ENCODE peak calls at places on chromosomes 2 and 18, in five cellular contexts. H is erythroblast, V is uterus, F is esophagus squamous epithelium, S is ovary. K is an unnamed sample.

GRCh38 chr18:51833850-51834249 is 506.1 kb upstream of the DCC start:
- DNase-seq in H (no peak), V (no peak), F (no peak), S (no peak), K (no peak)

GRCh38 chr2:228039752-228040534 is 141.5 kb downstream of the SPHKAP start:
- DNase-seq in H (peak), V (no peak), F (no peak), S (no peak), K (peak)

GRCh38 chr2:81412681-81413080 is 1108.1 kb upstream of the LRRTM1 start:
- DNase-seq in H (no peak), V (no peak), F (no peak), S (no peak), K (no peak)

GRCh38 chr2:6421094-6421493 is 444.6 kb downstream of the CMPK2 start:
- DNase-seq in H (no peak), V (no peak), F (no peak), S (no peak), K (no peak)

GRCh38 chr2:3462493-3463104 is 56.7 kb downstream of the ADI1 start:
- DNase-seq in H (peak), V (no peak), F (no peak), S (no peak), K (no peak)

GRCh38 chr2:60759654-60760053 is 3.6 kb downstream of the PAPOLG start:
- DNase-seq in H (no peak), V (no peak), F (no peak), S (no peak), K (no peak)

GRCh38 chr2:238974510-238975166 is 126.8 kb downstream of the TWIST2 start:
- DNase-seq in H (no peak), V (peak), F (no peak), S (no peak), K (peak)

GRCh38 chr2:218811382-218811781 is 20.2 kb downstream of the PRKAG3 start:
- DNase-seq in H (no peak), V (no peak), F (no peak), S (no peak), K (no peak)

GRCh38 chr2:191018663-191019119 is 4.7 kb upstream of the STAT1 start:
- DNase-seq in H (peak), V (no peak), F (no peak), S (no peak), K (no peak)

GRCh38 chr2:212227755-212228154 is 310.8 kb downstream of the ERBB4 start:
- DNase-seq in H (no peak), V (no peak), F (no peak), S (no peak), K (peak)

GRCh38 chr2:173434729-173435345 is 80.2 kb downstream of the CDCA7 start:
- DNase-seq in H (no peak), V (no peak), F (no peak), S (no peak), K (no peak)

GRCh38 chr2:164178835-164179470 is 442.3 kb downstream of the GRB14 start:
- DNase-seq in H (no peak), V (no peak), F (no peak), S (no peak), K (no peak)

GRCh38 chr2:169798397-169798717 is 314 bp upstream of the SSB start:
- DNase-seq in H (peak), V (no peak), F (no peak), S (no peak), K (no peak)

GRCh38 chr2:112906276-112906675 is 4.7 kb upstream of the IL37 start:
- DNase-seq in H (no peak), V (no peak), F (no peak), S (no peak), K (no peak)

GRCh38 chr2:85792783-85793441 is 39.1 kb downstream of the ATOH8 start:
- DNase-seq in H (no peak), V (peak), F (no peak), S (no peak), K (no peak)

GRCh38 chr2:130819915-130820861 is 16.5 kb upstream of the ARHGEF4 start:
- DNase-seq in H (no peak), V (no peak), F (no peak), S (no peak), K (no peak)

GRCh38 chr2:210189452-210190143 is 18.4 kb upstream of the KANSL1L start:
- DNase-seq in H (no peak), V (no peak), F (no peak), S (no peak), K (no peak)

GRCh38 chr2:7430869-7431641 is 513.8 kb downstream of the RNF144A start:
- DNase-seq in H (no peak), V (no peak), F (no peak), S (no peak), K (no peak)

GRCh38 chr2:11022874-11023273 is 111.1 kb downstream of the KCNF1 start:
- DNase-seq in H (no peak), V (no peak), F (no peak), S (no peak), K (peak)

GRCh38 chr2:31693882-31694281 is 113.1 kb upstream of the SRD5A2 start:
- DNase-seq in H (peak), V (no peak), F (no peak), S (no peak), K (peak)

GRCh38 chr18:66872277-66872676 is 268.4 kb upstream of the CDH19 start:
- DNase-seq in H (peak), V (no peak), F (no peak), S (no peak), K (no peak)

GRCh38 chr2:99442837-99443236 is 47.0 kb downstream of the REV1 start:
- DNase-seq in H (peak), V (no peak), F (no peak), S (no peak), K (no peak)

GRCh38 chr18:6660334-6660733 is 69.2 kb upstream of the ARHGAP28 start:
- DNase-seq in H (no peak), V (no peak), F (no peak), S (no peak), K (no peak)

GRCh38 chr2:23413641-23414040 is 28.7 kb downstream of the KLHL29 start:
- DNase-seq in H (no peak), V (no peak), F (no peak), S (no peak), K (no peak)

GRCh38 chr2:156947261-156947660 is 310.2 kb upstream of the GALNT5 start:
- DNase-seq in H (no peak), V (no peak), F (no peak), S (no peak), K (no peak)

GRCh38 chr2:24635181-24635580 is 144.1 kb downstream of the NCOA1 start:
- DNase-seq in H (peak), V (no peak), F (no peak), S (no peak), K (no peak)

GRCh38 chr2:1748176-1748740 is 3.9 kb upstream of the PXDN start:
- DNase-seq in H (no peak), V (no peak), F (no peak), S (no peak), K (no peak)

GRCh38 chr2:207725815-207726578 is 14.6 kb downstream of the CCNYL1 start:
- DNase-seq in H (no peak), V (no peak), F (no peak), S (no peak), K (no peak)

GRCh38 chr18:73752546-73752945 is 395.1 kb downstream of the FBXO15 start:
- DNase-seq in H (peak), V (no peak), F (no peak), S (no peak), K (no peak)

GRCh38 chr2:68263632-68264031 is 11.3 kb upstream of the PPP3R1 start:
- DNase-seq in H (no peak), V (no peak), F (no peak), S (no peak), K (no peak)

DNA sequence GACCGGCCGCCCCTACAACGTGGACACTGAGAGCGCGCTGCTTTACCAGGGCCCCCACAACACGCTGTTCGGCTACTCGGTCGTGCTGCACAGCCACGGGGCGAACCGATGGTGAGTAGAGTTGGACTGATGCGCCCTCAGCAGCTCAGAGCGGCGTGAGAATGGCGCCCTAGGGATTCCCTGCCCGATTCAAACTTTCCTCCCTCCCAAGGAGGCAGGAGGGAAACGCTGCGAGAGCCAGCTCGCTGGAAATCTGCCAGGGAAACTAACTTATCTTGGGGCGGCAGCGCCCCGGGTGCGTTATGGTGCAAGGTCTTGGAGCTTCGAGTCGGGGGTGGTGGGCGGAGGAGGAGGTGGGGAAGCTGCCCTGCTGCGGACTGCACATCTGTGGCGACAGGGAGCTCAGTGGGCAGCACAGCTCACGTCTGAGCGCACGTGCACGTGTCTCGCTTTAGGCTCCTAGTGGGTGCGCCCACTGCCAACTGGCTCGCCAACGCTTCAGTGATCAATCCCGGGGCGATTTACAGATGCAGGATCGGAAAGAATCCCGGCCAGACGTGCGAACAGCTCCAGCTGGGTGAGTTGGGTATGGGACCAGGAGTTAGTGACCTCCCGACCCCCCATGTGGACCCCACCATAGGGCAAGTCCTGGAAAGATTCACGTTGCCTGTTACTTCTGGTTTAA is 697 bp downstream of the ITGA4 start:
- DNase-seq in H (peak), V (peak), F (peak), S (no peak), K (no peak)
- TF ChIP-seq POLR2A in H (peak), V (no peak), F (no peak), S (no peak), K (no peak)

GRCh38 chr2:56288863-56289580 is 105.2 kb downstream of the CCDC85A start:
- DNase-seq in H (no peak), V (no peak), F (no peak), S (no peak), K (no peak)
- TF ChIP-seq POLR2A in H (no peak), V (no peak), F (no peak), S (no peak), K (no peak)

GRCh38 chr2:111119847-111120252 is 864 bp upstream of the BCL2L11 start:
- DNase-seq in H (peak), V (no peak), F (no peak), S (peak), K (no peak)

GRCh38 chr2:111120253-111121027 is at the start of gene BCL2L11:
- DNase-seq in H (peak), V (peak), F (peak), S (peak), K (peak)

GRCh38 chr2:111123751-111124150 is 3.0 kb downstream of the BCL2L11 start:
- DNase-seq in H (no peak), V (no peak), F (no peak), S (no peak), K (no peak)

GRCh38 chr2:111121028-111121872 is 536 bp downstream of the BCL2L11 start:
- DNase-seq in H (peak), V (peak), F (no peak), S (peak), K (no peak)

GRCh38 chr2:111122631-111123421 is 2.1 kb downstream of the BCL2L11 start:
- DNase-seq in H (peak), V (peak), F (no peak), S (peak), K (no peak)
- TF ChIP-seq POLR2A in H (no peak), V (peak), F (no peak), S (peak), K (no peak)

DNA sequence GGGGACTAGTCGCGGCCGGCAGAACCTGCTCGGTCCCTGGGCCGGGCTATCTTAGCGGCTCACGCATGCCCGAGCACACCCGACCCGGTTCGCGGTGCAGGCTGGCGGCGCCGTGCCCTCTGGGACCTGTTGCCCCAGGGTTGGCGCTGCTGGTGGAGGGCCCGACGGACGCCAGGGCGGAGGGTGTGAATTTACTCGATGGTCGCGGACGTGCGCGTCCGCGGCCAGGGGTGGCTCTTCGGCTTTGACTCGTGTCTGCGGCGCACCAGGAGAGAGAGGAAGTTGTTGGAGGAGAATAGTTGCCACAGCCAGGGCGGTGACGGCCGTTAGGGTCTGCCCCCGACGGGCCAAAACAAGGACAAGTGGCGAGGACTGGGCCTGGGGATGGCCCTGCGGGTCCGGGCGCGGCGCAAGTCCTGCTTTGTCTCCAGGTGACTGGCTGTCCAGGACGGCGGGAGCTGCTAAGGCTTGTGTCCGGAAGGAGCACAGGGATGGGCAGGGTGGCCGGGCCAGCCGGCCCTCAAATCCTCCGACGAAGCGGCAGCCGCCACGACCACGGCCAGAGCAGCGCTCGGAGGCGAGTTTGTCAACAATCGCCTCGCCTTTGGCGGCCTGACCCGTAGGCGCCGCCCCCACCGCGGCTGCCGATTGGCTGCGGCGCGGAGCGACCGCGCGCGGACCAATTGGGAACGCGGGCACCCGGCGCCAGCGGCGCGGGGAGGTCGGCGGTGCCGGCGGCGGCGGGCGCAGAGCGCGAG is 1.3 kb downstream of the BCL2L11 start:
- DNase-seq in H (peak), V (peak), F (peak), S (peak), K (peak)
- TF ChIP-seq POLR2A in H (peak), V (no peak), F (peak), S (no peak), K (peak)

DNA sequence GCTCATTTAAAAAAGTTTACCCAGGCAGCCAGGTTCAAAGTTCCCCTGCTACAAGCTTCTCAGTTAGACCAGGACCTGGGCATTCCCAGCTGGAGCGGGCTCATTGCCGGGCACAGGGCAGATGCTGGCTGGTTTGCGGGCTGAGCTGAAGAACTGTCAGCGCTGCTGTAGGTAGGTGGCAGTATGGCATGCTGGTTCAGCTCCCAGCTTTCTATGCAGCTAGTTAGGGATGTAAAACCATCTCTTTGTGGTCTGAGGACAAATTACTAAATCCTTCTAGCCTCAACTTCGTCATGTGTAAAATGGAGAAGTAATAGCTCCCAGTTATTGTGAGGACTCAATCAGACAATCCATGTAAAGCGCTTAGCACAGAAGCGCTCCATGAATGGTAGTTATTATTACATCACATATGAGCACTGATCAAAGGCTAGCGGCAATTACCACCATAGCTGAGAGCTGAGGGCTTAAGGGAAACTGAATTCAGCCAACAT is 2.4 kb upstream of the LDLRAD4 start:
- DNase-seq in H (peak), V (peak), F (no peak), S (no peak), K (peak)
- TF ChIP-seq POLR2A in H (no peak), V (peak), F (no peak), S (no peak), K (no peak)

DNA sequence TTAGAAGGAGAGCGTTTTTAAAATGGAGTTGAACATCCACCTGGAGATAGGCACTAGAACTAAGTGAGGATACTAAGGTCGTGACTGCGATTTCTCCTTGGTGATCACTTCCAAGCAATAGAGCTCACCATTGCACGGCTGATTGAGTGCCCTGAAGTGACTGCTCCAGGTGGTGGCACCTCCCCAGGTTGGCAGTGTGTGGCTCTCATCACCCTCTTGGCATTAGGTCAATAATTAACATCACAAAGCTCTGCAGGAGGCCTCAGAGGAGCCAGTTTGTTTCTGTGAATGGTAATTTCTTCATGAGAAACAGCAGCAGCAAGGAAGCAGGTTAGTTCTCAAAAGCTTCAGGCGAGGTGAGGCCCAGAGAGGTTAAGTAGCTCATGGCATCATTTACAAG is 259.6 kb downstream of the CLIP4 start:
- DNase-seq in H (no peak), V (no peak), F (no peak), S (no peak), K (no peak)
- TF ChIP-seq POLR2A in H (no peak), V (no peak), F (no peak), S (no peak), K (no peak)